ENCODE peak calls at places on chromosomes 7 and 10, in six cellular contexts. B is HepG2, Q is gastrocnemius medialis, N is right lobe of liver, M is K562, R is heart left ventricle. J is an unnamed sample. For H3K4me1, the result is how much of the 10 kb centered on the place peaks cover.

GRCh38 chr7:108200326-108200725 is 70.2 kb upstream of the LAMB4 start:
- ATAC-seq in B (no peak), Q (no peak), N (no peak), M (no peak), R (no peak), J (no peak)

GRCh38 chr7:123133924-123134323 is 65.8 kb downstream of the SLC13A1 start:
- ATAC-seq in B (no peak), Q (no peak), N (no peak), M (no peak), R (no peak), J (no peak)

GRCh38 chr7:113872981-113873380 is 45.8 kb downstream of the PPP1R3A start:
- ATAC-seq in B (no peak), Q (peak), N (no peak), M (no peak), R (no peak), J (no peak)

GRCh38 chr7:102024005-102024768 is 206.8 kb downstream of the CUX1 start:
- ATAC-seq in B (peak), Q (no peak), N (peak), M (no peak), R (no peak), J (no peak)

GRCh38 chr10:70254795-70255328 is 21.6 kb upstream of the PPA1 start:
- ATAC-seq in B (no peak), Q (no peak), N (no peak), M (no peak), R (no peak), J (no peak)

GRCh38 chr7:2802504-2803341 is 41.4 kb downstream of the GNA12 start:
- ATAC-seq in B (peak), Q (no peak), N (peak), M (no peak), R (peak), J (no peak)

GRCh38 chr7:107914834-107915233 is 23.9 kb downstream of the DLD start:
- ATAC-seq in B (no peak), Q (no peak), N (peak), M (no peak), R (no peak), J (peak)

GRCh38 chr10:95324436-95325268 is 33.8 kb upstream of the PDLIM1 start:
- ATAC-seq in B (no peak), Q (no peak), N (peak), M (peak), R (no peak), J (no peak)

GRCh38 chr10:95613330-95613729 is 43.2 kb downstream of the ALDH18A1 start:
- ATAC-seq in B (peak), Q (no peak), N (peak), M (no peak), R (no peak), J (no peak)

GRCh38 chr7:45026984-45027773 is 27.2 kb downstream of the CCM2 start:
- ATAC-seq in B (peak), Q (no peak), N (peak), M (no peak), R (peak), J (no peak)

GRCh38 chr10:59959619-59960018 is 53.3 kb upstream of the CCDC6 start:
- ATAC-seq in B (no peak), Q (no peak), N (no peak), M (no peak), R (no peak), J (no peak)

GRCh38 chr7:101747058-101747617 is 70.3 kb upstream of the CUX1 start:
- ATAC-seq in B (no peak), Q (no peak), N (no peak), M (no peak), R (no peak), J (no peak)

GRCh38 chr7:99123571-99124033 is 20.3 kb downstream of the SMURF1 start:
- ATAC-seq in B (no peak), Q (peak), N (peak), M (no peak), R (no peak), J (peak)

GRCh38 chr7:29239638-29240037 is 45.1 kb downstream of the CHN2 start:
- ATAC-seq in B (peak), Q (no peak), N (peak), M (peak), R (no peak), J (no peak)

GRCh38 chr10:112222799-112223198 is 39.2 kb upstream of the GPAM start:
- ATAC-seq in B (no peak), Q (no peak), N (peak), M (no peak), R (no peak), J (no peak)

DNA sequence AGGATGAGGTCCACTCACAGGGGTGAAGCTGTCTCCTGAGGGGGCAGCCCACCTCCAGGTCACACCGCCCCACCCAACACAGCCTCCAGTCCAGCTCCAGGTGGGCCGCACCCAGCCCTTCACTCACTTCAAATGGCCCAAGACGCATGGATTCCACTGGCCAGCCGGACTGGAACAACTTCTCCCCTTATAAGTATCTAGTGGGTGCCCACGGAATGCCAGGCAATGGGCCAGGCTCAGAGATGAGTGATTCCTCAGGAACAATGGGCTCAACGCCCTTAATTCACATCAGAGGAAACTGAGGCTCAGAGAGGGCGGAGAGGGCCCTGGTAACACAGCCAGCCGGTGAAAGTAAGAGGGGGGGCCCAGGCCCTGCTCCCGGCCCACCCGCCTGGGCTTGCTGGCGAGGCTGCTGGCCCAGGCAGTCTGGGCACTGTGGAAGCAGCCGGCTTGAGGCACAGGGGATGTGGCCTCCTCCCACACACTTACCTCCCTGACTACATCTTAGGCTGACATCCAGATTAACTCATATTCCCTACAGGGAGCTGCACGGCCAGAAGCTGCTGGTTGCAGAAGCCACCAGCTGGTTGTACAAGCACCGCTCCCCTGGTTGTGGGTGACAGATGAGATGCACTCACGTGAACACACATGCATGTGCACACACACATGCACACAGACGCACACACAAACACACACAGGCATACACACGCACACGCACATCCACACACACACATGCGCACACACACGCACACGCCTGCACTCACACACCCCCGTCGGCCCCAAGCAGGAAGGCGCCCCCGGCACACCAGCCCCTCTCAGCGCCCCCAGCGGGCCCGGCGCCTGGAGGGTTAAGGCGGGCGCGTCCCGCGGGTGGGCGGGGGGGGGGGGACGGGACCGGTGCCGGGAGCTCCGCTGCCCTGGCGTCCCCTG is 1.0 kb upstream of the FAM20C start:
- ATAC-seq in B (no peak), Q (peak), N (no peak), M (no peak), R (no peak), J (peak)
- TF ChIP-seq POLR2A in B (no peak), Q (peak), N (no peak), M (no peak), R (no peak), J (no peak)

GRCh38 chr10:47260505-47261111 is 39.4 kb upstream of the GDF10 start:
- ATAC-seq in B (no peak), Q (no peak), N (no peak), M (peak), R (no peak), J (no peak)
- H3K4me1 ChIP-seq in B (under half), Q (under half), N (under half), M (under half), R (under half), J (under half)

GRCh38 chr7:142539901-142540300 is 209.4 kb upstream of the PRSS1 start:
- ATAC-seq in B (no peak), Q (no peak), N (no peak), M (no peak), R (no peak), J (no peak)
- TF ChIP-seq POLR2A in B (no peak), Q (no peak), N (no peak), M (no peak), R (no peak), J (no peak)

DNA sequence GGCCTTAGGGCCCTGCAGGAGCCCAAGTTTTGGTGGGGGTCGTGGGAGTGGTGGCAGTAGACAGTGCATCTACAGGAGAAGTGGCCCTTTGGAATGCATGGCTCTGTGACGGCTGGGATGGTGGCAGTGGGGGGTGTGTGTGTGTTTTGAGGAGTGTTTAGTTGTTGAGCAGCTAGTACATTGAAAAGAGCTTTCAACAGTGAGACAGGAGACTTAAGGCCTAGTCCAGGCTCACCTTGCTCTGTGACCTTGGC is 27.1 kb downstream of the ZNF775 start:
- ATAC-seq in B (peak), Q (no peak), N (peak), M (no peak), R (no peak), J (no peak)
- H3K4me1 ChIP-seq in B (half or more), Q (under half), N (under half), M (half or more), R (under half), J (under half)

DNA sequence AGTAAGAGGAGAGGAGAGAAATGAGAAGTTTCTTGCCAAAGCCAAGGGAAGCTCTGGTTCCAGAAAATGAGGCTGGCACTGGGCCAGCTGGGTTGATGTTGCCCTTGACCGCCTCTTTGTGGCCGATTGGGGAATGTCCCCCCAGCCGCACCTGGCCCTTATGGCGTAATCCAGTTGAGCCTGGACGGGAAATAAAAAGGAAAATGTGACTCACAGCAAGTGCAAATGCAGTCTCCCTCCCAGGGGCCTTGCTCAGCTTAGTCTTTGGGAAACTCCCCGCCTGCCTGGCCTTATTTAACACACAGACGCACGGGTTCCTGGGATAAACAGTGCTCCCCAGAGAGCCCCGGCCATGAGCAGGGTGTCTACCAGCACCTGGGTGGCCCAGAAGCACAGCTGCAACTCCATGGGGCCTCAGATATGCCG is 174.8 kb downstream of the KIAA1217 start:
- ATAC-seq in B (peak), Q (peak), N (peak), M (peak), R (peak), J (peak)
- TF ChIP-seq POLR2A in B (no peak), Q (peak), N (no peak), M (no peak), R (no peak), J (no peak)

GRCh38 chr7:15580604-15581351 is 19.0 kb upstream of the AGMO start:
- ATAC-seq in B (no peak), Q (no peak), N (peak), M (no peak), R (no peak), J (no peak)
- H3K4me1 ChIP-seq in B (under half), Q (under half), N (under half), M (under half), R (under half), J (under half)

DNA sequence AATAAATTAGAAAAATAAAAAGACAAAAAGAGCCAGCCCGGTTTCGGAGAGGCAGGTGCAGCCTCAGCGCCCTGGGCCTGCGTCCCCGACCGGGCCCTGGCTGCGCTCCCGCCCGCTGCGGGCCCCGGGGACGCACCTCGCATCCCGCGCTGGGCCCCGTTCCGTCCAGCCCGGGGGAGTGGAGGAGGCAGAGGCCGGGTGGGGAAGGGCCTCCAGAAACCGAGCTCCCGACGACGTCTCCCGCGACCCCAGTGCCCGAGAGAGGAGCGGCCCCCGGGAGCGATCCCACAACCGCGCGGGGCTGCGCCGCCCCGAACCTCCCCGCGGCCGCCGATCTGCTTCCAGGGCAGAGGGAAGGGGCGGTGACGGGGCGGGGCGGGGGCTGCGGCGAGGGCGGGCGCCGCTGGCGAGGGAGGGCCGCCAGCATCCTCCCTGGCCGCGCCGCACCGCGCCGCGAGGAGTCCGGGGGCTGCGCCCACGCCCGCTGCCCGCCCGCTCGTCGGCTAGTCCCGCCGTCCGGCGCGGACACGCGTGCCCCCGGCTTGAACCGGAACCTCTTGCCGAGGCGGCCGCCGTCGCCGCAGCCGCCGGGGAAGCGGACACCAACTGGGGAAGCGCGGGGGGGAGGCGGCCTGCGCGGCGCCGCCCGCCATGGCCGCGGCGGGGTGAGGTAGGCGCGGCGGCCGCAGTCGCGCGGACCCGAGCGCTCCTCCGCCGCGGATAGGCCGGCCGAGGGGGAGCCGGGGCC is at the start of gene CCNY:
- ATAC-seq in B (peak), Q (peak), N (peak), M (peak), R (peak), J (peak)
- TF ChIP-seq POLR2A in B (peak), Q (peak), N (peak), M (peak), R (no peak), J (peak)